ENCODE peak calls at places on chromosome 20, in six cellular contexts. V is B cell, R is astrocyte of the spinal cord, B is MM.1S, J is epithelial cell of esophagus, Y is progenitor cell of endocrine pancreas. W is an unnamed sample.

GRCh38 chr20:13430346-13431002 is 208.3 kb downstream of the TASP1 start:
- DNase-seq in V (no peak), R (peak), B (no peak), J (peak), Y (no peak), W (no peak)

GRCh38 chr20:20895537-20895936 is 183.1 kb upstream of the RALGAPA2 start:
- DNase-seq in V (no peak), R (no peak), B (no peak), J (no peak), Y (no peak), W (no peak)

GRCh38 chr20:2485662-2486061 is 15.1 kb upstream of the SNRPB start:
- DNase-seq in V (no peak), R (no peak), B (no peak), J (no peak), Y (no peak), W (no peak)

GRCh38 chr20:32524871-32525501 is 60.1 kb downstream of the NOL4L start:
- DNase-seq in V (no peak), R (no peak), B (no peak), J (peak), Y (no peak), W (no peak)

GRCh38 chr20:16569218-16570153 is 3.8 kb downstream of the KIF16B start:
- DNase-seq in V (no peak), R (no peak), B (no peak), J (no peak), Y (no peak), W (no peak)

GRCh38 chr20:32707691-32708581 is 34.2 kb upstream of the C20orf203 start:
- DNase-seq in V (no peak), R (peak), B (no peak), J (no peak), Y (no peak), W (no peak)

GRCh38 chr20:32672982-32673727 is 586 bp downstream of the C20orf203 start:
- DNase-seq in V (peak), R (no peak), B (peak), J (no peak), Y (no peak), W (peak)

GRCh38 chr20:61516398-61517208 is 264.5 kb downstream of the CDH4 start:
- DNase-seq in V (no peak), R (no peak), B (no peak), J (no peak), Y (no peak), W (no peak)

GRCh38 chr20:11581271-11581670 is 336.4 kb upstream of the BTBD3 start:
- DNase-seq in V (no peak), R (no peak), B (no peak), J (no peak), Y (no peak), W (no peak)

GRCh38 chr20:7989379-7989778 is 30.2 kb downstream of the TMX4 start:
- DNase-seq in V (no peak), R (no peak), B (no peak), J (no peak), Y (no peak), W (no peak)
- TF ChIP-seq CTCF in V (no peak), R (no peak), B (no peak), J (no peak), Y (no peak), W (no peak)

GRCh38 chr20:40251284-40251932 is 437.6 kb downstream of the MAFB start:
- DNase-seq in V (no peak), R (no peak), B (peak), J (peak), Y (no peak), W (peak)
- TF ChIP-seq CTCF in V (no peak), R (peak), B (peak), J (peak), Y (peak), W (peak)

GRCh38 chr20:40265872-40266533 is 423.0 kb downstream of the MAFB start:
- DNase-seq in V (no peak), R (peak), B (peak), J (peak), Y (no peak), W (no peak)
- TF ChIP-seq CTCF in V (no peak), R (peak), B (peak), J (peak), Y (peak), W (no peak)

DNA sequence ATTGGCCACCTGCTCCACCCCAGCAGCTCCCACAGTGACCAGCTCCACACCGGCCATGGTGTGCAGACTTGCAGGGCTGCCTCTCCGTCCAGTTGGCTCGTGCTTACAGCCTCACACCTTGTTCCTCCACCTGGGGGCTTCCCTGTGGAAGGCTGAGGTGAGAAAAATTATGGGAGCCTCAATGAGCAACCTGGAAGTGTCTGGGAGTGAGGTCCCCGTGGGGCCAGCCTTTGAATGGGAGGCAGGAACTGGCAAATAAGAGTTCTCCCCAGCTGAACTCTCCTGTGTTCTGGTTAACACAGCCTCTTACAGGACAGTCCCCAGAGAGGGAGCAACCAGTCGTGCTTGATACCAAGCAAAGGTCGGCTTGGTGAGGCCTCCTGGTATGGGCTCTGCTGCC is 3.8 kb upstream of the PFDN4 start:
- DNase-seq in V (no peak), R (no peak), B (no peak), J (no peak), Y (no peak), W (no peak)
- TF ChIP-seq CTCF in V (no peak), R (no peak), B (no peak), J (no peak), Y (no peak), W (no peak)

GRCh38 chr20:24872291-24873014 is 76.6 kb upstream of the CST7 start:
- DNase-seq in V (no peak), R (no peak), B (no peak), J (no peak), Y (no peak), W (no peak)
- TF ChIP-seq CTCF in V (no peak), R (no peak), B (no peak), J (no peak), Y (no peak), W (no peak)

GRCh38 chr20:62581308-62581707 is 61.0 kb upstream of the SLCO4A1 start:
- DNase-seq in V (no peak), R (no peak), B (no peak), J (no peak), Y (no peak), W (no peak)

GRCh38 chr20:62581806-62582205 is 60.5 kb upstream of the SLCO4A1 start:
- DNase-seq in V (no peak), R (no peak), B (no peak), J (no peak), Y (no peak), W (no peak)

GRCh38 chr20:62584671-62585512 is 57.4 kb upstream of the SLCO4A1 start:
- DNase-seq in V (no peak), R (no peak), B (no peak), J (no peak), Y (no peak), W (no peak)

GRCh38 chr20:62585571-62585970 is 56.7 kb upstream of the SLCO4A1 start:
- DNase-seq in V (no peak), R (no peak), B (no peak), J (no peak), Y (no peak), W (no peak)

GRCh38 chr20:62583424-62583920 is 58.8 kb upstream of the SLCO4A1 start:
- DNase-seq in V (no peak), R (no peak), B (no peak), J (no peak), Y (no peak), W (no peak)
- TF ChIP-seq CTCF in V (no peak), R (no peak), B (no peak), J (no peak), Y (no peak), W (no peak)

DNA sequence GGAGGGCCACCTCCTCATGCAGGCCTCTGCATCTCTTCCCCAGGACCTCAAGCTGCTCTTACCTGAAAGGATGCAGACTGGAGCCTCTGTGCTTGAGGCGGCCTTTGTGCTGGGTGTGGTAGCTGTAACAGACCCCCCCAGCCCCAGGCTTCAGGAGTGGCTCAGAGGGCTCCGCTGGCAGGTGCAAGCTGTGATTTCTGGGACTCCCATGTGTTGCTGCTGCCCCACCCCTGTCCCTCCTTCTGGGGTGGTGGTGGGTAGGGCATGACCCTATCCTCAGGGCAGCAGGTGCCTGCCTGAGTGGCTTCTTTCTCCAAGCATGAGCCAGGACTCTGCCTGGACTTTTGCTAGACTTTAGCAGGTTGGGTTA is 121.2 kb downstream of the SULF2 start:
- DNase-seq in V (no peak), R (no peak), B (no peak), J (no peak), Y (no peak), W (no peak)
- TF ChIP-seq CTCF in V (peak), R (no peak), B (no peak), J (no peak), Y (no peak), W (no peak)

DNA sequence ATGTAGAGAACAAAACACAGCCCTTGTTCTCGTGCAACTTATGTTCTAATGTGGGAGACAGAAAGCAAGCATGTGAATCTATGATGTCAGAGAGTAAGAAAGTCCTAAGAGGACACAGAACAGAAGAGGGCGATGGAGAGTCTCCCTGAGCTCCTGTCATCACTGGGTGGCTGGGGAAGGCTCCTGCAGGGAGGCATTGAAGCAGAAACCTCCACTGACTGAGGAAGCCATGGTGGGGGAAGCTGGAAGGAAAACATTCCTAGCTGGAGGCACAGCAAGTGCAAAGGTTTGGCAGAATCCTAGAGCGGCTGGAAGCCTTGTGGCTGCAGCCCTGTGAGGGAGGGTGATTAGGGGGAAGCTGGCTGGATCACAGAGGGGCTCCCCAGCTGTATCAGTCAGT is 248.0 kb downstream of the CDH26 start:
- DNase-seq in V (no peak), R (peak), B (peak), J (peak), Y (no peak), W (peak)
- TF ChIP-seq CTCF in V (no peak), R (peak), B (peak), J (peak), Y (peak), W (no peak)

GRCh38 chr20:50138120-50138478 is 15.4 kb downstream of the PEDS1 start:
- DNase-seq in V (no peak), R (no peak), B (no peak), J (no peak), Y (no peak), W (no peak)

GRCh38 chr20:50141018-50141675 is 12.4 kb downstream of the PEDS1 start:
- DNase-seq in V (no peak), R (no peak), B (no peak), J (peak), Y (no peak), W (no peak)

GRCh38 chr20:50140339-50140859 is 13.1 kb downstream of the PEDS1 start:
- DNase-seq in V (no peak), R (no peak), B (no peak), J (no peak), Y (no peak), W (no peak)

GRCh38 chr20:50136822-50137599 is 16.5 kb downstream of the PEDS1 start:
- DNase-seq in V (no peak), R (no peak), B (no peak), J (peak), Y (no peak), W (no peak)

DNA sequence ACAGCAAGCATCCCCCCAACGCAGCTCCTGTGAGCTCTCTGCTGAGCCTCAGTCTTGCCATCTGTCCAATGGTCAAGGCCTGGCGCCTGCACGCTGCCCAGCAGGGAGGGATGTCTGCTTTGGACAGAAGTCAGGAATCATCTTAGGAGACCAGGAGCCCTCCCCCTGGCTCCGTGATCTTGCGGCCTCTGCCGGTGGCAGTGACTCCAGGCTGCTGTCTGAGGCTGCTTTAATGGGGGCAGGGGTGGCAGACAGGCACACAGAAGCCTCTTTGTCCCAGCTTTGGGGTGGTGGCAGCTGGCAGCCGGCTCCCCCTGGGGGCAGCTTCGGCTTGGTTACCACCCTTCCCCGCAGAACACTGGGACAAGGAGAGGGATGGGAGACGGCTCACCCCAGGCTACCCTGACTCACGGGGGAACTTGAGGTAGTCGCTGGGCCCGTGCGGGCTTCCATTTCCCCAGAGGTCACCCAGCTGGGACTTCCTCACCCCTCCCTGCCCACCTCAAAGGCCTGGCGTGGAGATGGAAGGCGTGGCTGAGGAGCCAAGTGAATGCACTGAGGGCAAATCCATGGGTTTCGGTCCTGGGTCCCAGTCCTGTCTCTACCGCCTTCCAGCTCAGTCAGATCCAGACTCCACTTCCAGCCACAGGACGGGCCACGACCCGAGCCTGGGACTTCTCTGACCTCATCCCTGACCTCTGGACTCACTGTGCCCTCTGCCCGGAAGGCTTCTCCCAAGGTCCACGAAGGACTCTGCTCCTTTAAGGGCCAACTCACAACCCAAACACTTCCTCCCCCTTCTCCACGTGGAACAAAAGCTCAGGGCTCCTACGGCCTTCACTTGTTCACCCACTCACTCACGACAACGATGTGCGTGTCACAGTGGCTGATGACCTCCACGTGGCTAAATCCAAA is 14.8 kb downstream of the PEDS1 start:
- DNase-seq in V (no peak), R (no peak), B (no peak), J (peak), Y (no peak), W (no peak)
- TF ChIP-seq CTCF in V (no peak), R (peak), B (no peak), J (no peak), Y (no peak), W (no peak)

W was measured in GM10248.